ENCODE peak calls at places on chromosomes 11 and 22, in ten cellular contexts. F is IMR-90; K is heart right ventricle; V is stomach; D is astrocyte; L is CD8-positive, alpha-beta T cell; X is BE2C; Y is PC-3; P is psoas muscle; M is heart left ventricle. N is an unnamed sample.

GRCh38 chr11:47391711-47392432 is 13.5 kb upstream of the SPI1 start:
- DNase-seq in F (no peak), K (no peak), V (no peak), D (no peak), L (no peak), X (no peak), Y (no peak), P (no peak), M (no peak), N (no peak)

GRCh38 chr11:70473873-70474690 is 75.8 kb downstream of the CTTN start:
- DNase-seq in F (no peak), K (no peak), V (no peak), D (no peak), L (no peak), X (no peak), Y (no peak), P (no peak), M (peak; percentile 24), N (no peak)

GRCh38 chr11:2674681-2675131 is 25.1 kb downstream of the KCNQ1OT1 start:
- DNase-seq in F (no peak), K (no peak), V (peak; percentile 27), D (no peak), L (no peak), X (no peak), Y (no peak), P (no peak), M (no peak), N (no peak)

GRCh38 chr11:42407379-42407778 is 904.4 kb upstream of the API5 start:
- DNase-seq in F (no peak), K (no peak), V (peak; percentile 28), D (no peak), L (no peak), X (peak; percentile 59), Y (peak; percentile 33), P (no peak), M (no peak), N (no peak)

GRCh38 chr11:111327908-111328624 is 29.7 kb downstream of the POU2AF3 start:
- DNase-seq in F (no peak), K (peak; percentile 53), V (peak; percentile 91), D (no peak), L (no peak), X (no peak), Y (no peak), P (peak; percentile 78), M (peak; percentile 66), N (no peak)

GRCh38 chr22:37279469-37279868 is 2.8 kb upstream of the CYTH4 start:
- DNase-seq in F (peak; percentile 9), K (no peak), V (no peak), D (peak; percentile 79), L (no peak), X (no peak), Y (no peak), P (no peak), M (no peak), N (peak; percentile 60)

GRCh38 chr22:50620861-50621490 is 7.0 kb downstream of the ARSA start:
- DNase-seq in F (no peak), K (no peak), V (no peak), D (no peak), L (peak; percentile 91), X (no peak), Y (peak; percentile 16), P (peak; percentile 62), M (no peak), N (no peak)

GRCh38 chr22:39472570-39473556 is 16.1 kb downstream of the MGAT3 start:
- DNase-seq in F (no peak), K (no peak), V (peak; percentile 72), D (no peak), L (no peak), X (no peak), Y (no peak), P (no peak), M (no peak), N (no peak)

GRCh38 chr22:32605576-32605975 is 131.0 kb downstream of the FBXO7 start:
- DNase-seq in F (no peak), K (no peak), V (no peak), D (no peak), L (no peak), X (no peak), Y (no peak), P (no peak), M (no peak), N (no peak)

GRCh38 chr11:86955674-86956522 is 703 bp upstream of the FZD4 start:
- DNase-seq in F (peak; percentile 61), K (peak; percentile 89), V (peak; percentile 89), D (peak; percentile 61), L (no peak), X (peak; percentile 76), Y (peak; percentile 83), P (peak; percentile 95), M (peak; percentile 93), N (no peak)
- TF ChIP-seq CTCF in F (peak; percentile 34), K (peak; percentile 73), V (peak; percentile 50), D (no peak), L (no peak), X (peak; percentile 24), Y (peak; percentile 47), P (peak; percentile 12), M (peak; percentile 48), N (peak; percentile 15)

GRCh38 chr11:61028135-61028729 is 56.8 kb downstream of the CD6 start:
- DNase-seq in F (no peak), K (no peak), V (peak; percentile 57), D (no peak), L (peak; percentile 78), X (no peak), Y (peak; percentile 47), P (no peak), M (no peak), N (no peak)
- H3K4me3 ChIP-seq in F (no peak overlapping the region), K (no peak overlapping the region), V (no peak overlapping the region), D (no peak overlapping the region), L (peak overlapping the region; percentile 38), X (no peak overlapping the region), Y (no peak overlapping the region), P (no peak overlapping the region), M (no peak overlapping the region), N (no peak overlapping the region)

GRCh38 chr11:31817621-31818493 is 6.7 kb upstream of the PAX6 start:
- DNase-seq in F (no peak), K (no peak), V (no peak), D (no peak), L (no peak), X (no peak), Y (no peak), P (no peak), M (no peak), N (no peak)

GRCh38 chr11:31818874-31819331 is 7.8 kb upstream of the PAX6 start:
- DNase-seq in F (no peak), K (no peak), V (no peak), D (no peak), L (no peak), X (no peak), Y (no peak), P (no peak), M (no peak), N (no peak)

GRCh38 chr11:31817054-31817620 is 6.0 kb upstream of the PAX6 start:
- DNase-seq in F (no peak), K (no peak), V (no peak), D (peak; percentile 21), L (no peak), X (no peak), Y (no peak), P (no peak), M (no peak), N (no peak)

GRCh38 chr11:31815743-31816466 is 4.8 kb upstream of the PAX6 start:
- DNase-seq in F (no peak), K (no peak), V (no peak), D (peak; percentile 6), L (no peak), X (no peak), Y (no peak), P (peak; percentile 53), M (no peak), N (no peak)

GRCh38 chr11:31816467-31817053 is 5.4 kb upstream of the PAX6 start:
- DNase-seq in F (no peak), K (no peak), V (no peak), D (peak; percentile 8), L (no peak), X (no peak), Y (no peak), P (no peak), M (no peak), N (no peak)
- H3K27me3 ChIP-seq in F (peaks cover 96% of the 10 kb centered on the region), K (peaks cover 100% of the 10 kb centered on the region), V (peaks cover 100% of the 10 kb centered on the region), D (peaks cover 60% of the 10 kb centered on the region), L (peaks cover 64% of the 10 kb centered on the region), X (peaks cover 98% of the 10 kb centered on the region), Y (no peaks in the 10 kb centered on the region), P (peaks cover 84% of the 10 kb centered on the region), M (peaks cover 100% of the 10 kb centered on the region), N (peaks cover 96% of the 10 kb centered on the region)

DNA sequence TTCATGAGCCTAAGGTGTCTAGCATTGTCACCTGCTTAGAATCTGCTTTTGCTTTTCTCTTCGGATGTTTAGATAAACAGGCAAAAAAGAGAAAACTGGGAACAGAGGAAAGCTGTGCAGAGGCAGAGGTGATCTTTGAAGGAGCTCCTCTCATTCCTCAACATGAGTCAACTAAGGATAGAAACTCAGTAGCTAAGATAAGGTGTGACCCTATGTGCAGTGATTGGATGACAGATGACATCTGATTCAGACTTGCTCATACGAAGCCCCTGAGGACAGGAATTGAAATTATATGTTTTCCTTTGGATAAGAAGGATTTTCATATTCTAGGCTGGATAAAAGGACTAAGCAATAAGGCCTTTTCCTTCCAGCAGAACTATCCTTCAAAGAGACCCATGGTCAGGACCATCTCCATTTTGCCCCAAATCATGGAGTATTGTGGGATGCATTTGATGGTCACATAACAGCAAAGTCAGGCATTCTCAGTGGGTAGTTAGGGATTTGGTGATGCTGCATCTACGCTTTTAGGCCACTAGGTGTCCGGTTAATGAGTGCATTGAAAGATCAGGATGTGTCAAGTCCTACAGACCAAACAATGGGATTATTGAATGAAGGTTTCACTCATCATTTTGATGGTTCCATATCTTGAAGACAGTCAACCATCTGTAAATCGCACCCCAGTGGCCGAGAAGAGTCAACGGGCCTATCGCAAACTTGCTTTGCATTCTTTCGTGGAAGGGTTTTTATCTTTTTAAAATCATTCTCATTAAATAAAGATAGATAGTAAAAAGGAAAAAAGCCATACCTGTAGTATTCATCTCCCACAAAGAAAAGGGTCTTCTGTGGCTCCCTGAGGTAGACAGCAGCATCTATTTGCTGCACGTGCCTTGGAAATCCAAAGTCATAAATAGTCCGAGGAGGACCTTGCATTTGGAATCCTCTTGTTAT is 32.2 kb downstream of the MMP20 start:
- DNase-seq in F (peak; percentile 20), K (no peak), V (no peak), D (no peak), L (no peak), X (no peak), Y (peak; percentile 71), P (no peak), M (no peak), N (no peak)
- TF ChIP-seq CTCF in F (peak; percentile 37), K (peak; percentile 25), V (peak; percentile 34), D (peak; percentile 61), L (no peak), X (peak; percentile 65), Y (peak; percentile 91), P (no peak), M (peak; percentile 21), N (peak; percentile 25)

N was measured in kidney epithelial cell.